ENCODE peak calls at places on chromosomes 5 and 9, in four cellular contexts. K, S, H and R are unnamed samples.

GRCh38 chr9:76638001-76638400 is 126.2 kb upstream of the PCA3 start:
- DNase-seq in H (no peak), K (no peak), S (no peak), R (no peak)

GRCh38 chr9:129174724-129175514 is 3.1 kb downstream of the IER5L start:
- DNase-seq in S (peak; percentile 65), K (peak; percentile 96), H (peak; percentile 69), R (peak; percentile 94)

GRCh38 chr5:37840036-37840909 is at the start of gene GDNF:
- DNase-seq in K (peak; percentile 91), H (no peak), S (no peak), R (peak; percentile 36)

GRCh38 chr9:121774715-121775613 is 123.5 kb downstream of the DAB2IP start:
- DNase-seq in S (no peak), H (no peak), K (no peak), R (no peak)

GRCh38 chr5:152113401-152113800 is 188.8 kb upstream of the GLRA1 start:
- DNase-seq in H (no peak), K (no peak), S (peak; percentile 21), R (no peak)

GRCh38 chr9:132032584-132032945 is 47.1 kb downstream of the MED27 start:
- DNase-seq in S (no peak), H (no peak), K (no peak), R (no peak)

GRCh38 chr9:134049236-134049635 is 18.6 kb downstream of the BRD3 start:
- DNase-seq in H (no peak), S (no peak), K (no peak), R (no peak)

GRCh38 chr9:123360161-123361085 is 4.4 kb downstream of the CRB2 start:
- DNase-seq in K (no peak), H (no peak), S (no peak), R (peak; percentile 66)

GRCh38 chr9:133979124-133979920 is 12.8 kb downstream of the VAV2 start:
- DNase-seq in S (no peak), H (no peak), K (peak; percentile 73), R (no peak)

GRCh38 chr5:53114988-53115387 is 5.4 kb upstream of the MOCS2 start:
- DNase-seq in K (no peak), S (no peak), H (no peak), R (no peak)

GRCh38 chr5:81225463-81225862 is 7.7 kb upstream of the CKMT2 start:
- DNase-seq in H (no peak), S (no peak), K (no peak), R (no peak)

GRCh38 chr9:75134495-75134894 is 46.2 kb downstream of the OSTF1 start:
- DNase-seq in K (no peak), S (no peak), H (no peak), R (no peak)

GRCh38 chr5:105677291-105677690 is 1993.4 kb downstream of the EFNA5 start:
- DNase-seq in H (no peak), S (no peak), K (no peak), R (no peak)

GRCh38 chr9:24035816-24036215 is 209.8 kb upstream of the ELAVL2 start:
- DNase-seq in K (no peak), H (no peak), S (no peak), R (no peak)

GRCh38 chr5:369151-369939 is 47.8 kb downstream of the AHRR start:
- DNase-seq in S (no peak), K (peak; percentile 40), H (peak; percentile 4), R (no peak)

GRCh38 chr9:16499866-16500265 is 370.6 kb downstream of the BNC2 start:
- DNase-seq in K (no peak), H (no peak), S (no peak), R (no peak)

GRCh38 chr9:31272456-31273295 is 1111.8 kb upstream of the ACO1 start:
- DNase-seq in S (peak; percentile 63), K (no peak), H (no peak), R (no peak)

GRCh38 chr9:36423196-36423595 is 23.1 kb upstream of the RNF38 start:
- DNase-seq in K (no peak), H (no peak), S (no peak), R (no peak)

GRCh38 chr5:141753971-141754713 is 72.1 kb upstream of the ARAP3 start:
- DNase-seq in S (peak; percentile 8), H (peak; percentile 23), K (no peak), R (no peak)

GRCh38 chr9:123343428-123344272 is 12.3 kb upstream of the CRB2 start:
- DNase-seq in S (no peak), K (no peak), H (no peak), R (no peak)

GRCh38 chr5:130710596-130710995 is 454.5 kb downstream of the HINT1 start:
- DNase-seq in S (no peak), H (no peak), K (no peak), R (no peak)

GRCh38 chr9:93336720-93337119 is 114.8 kb upstream of the FAM120A start:
- DNase-seq in H (no peak), K (no peak), S (no peak), R (no peak)

GRCh38 chr5:154403776-154404387 is 41.9 kb upstream of the SAP30L start:
- DNase-seq in K (no peak), S (no peak), H (no peak), R (no peak)

GRCh38 chr5:77304388-77304787 is 93.9 kb downstream of the PDE8B start:
- DNase-seq in K (no peak), S (no peak), H (no peak), R (no peak)

GRCh38 chr5:172530406-172530805 is 76.1 kb upstream of the SH3PXD2B start:
- DNase-seq in S (no peak), H (no peak), K (peak; percentile 61), R (no peak)

GRCh38 chr5:6712582-6713273 is 504 bp upstream of the TENT4A start:
- DNase-seq in S (peak; percentile 89), K (peak; percentile 98), H (peak; percentile 90), R (peak; percentile 97)
- TF ChIP-seq POLR2A in S (peak; percentile 50), K (no peak), H (peak; percentile 17), R (peak; percentile 82)

GRCh38 chr9:135908334-135909204 is 1.2 kb upstream of the CAMSAP1 start:
- DNase-seq in H (no peak), K (peak; percentile 71), S (no peak), R (no peak)

GRCh38 chr9:135907446-135908333 is at the start of gene CAMSAP1:
- DNase-seq in H (peak; percentile 83), K (peak; percentile 96), S (peak; percentile 74), R (peak; percentile 95)

GRCh38 chr9:135906291-135907005 is 898 bp downstream of the CAMSAP1 start:
- DNase-seq in H (no peak), S (no peak), K (peak; percentile 63), R (no peak)

GRCh38 chr9:135905380-135906282 is 1.7 kb downstream of the CAMSAP1 start:
- DNase-seq in K (peak; percentile 54), H (no peak), S (peak; percentile 53), R (no peak)

DNA sequence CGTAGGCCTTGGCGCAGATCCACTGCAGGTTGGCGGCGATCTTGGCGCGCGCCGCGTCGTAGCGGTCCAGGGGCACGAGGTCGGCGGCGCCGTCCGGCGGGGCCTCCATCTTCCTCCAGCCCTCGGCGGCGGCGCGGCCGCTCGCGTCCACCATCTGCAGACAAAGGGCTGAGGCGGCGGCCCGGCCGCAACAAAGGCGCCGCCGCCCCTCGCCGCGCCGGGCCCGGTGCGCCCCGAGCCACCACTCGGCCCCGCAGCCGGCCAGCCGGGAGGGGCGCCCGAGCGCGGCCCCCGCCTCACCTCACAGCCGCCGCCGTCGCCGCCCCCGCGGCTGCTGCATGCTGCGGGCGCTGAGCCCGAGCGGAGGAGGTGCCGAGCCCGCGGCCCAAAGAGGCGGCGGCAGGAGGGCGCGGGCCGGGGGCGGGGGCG is 326 bp downstream of the CAMSAP1 start:
- DNase-seq in H (no peak), K (peak; percentile 69), S (no peak), R (peak; percentile 33)
- TF ChIP-seq POLR2A in H (no peak), K (no peak), S (no peak), R (no peak)

GRCh38 chr5:35854248-35854647 is 2.4 kb upstream of the IL7R start:
- DNase-seq in K (no peak), H (no peak), S (no peak), R (no peak)

GRCh38 chr5:35857004-35857345 is 284 bp downstream of the IL7R start:
- DNase-seq in K (no peak), S (no peak), H (no peak), R (no peak)

GRCh38 chr5:35855221-35855620 is 1.5 kb upstream of the IL7R start:
- DNase-seq in K (no peak), S (no peak), H (no peak), R (no peak)

GRCh38 chr5:35857606-35858205 is 1.0 kb downstream of the IL7R start:
- DNase-seq in H (no peak), S (no peak), K (no peak), R (no peak)

DNA sequence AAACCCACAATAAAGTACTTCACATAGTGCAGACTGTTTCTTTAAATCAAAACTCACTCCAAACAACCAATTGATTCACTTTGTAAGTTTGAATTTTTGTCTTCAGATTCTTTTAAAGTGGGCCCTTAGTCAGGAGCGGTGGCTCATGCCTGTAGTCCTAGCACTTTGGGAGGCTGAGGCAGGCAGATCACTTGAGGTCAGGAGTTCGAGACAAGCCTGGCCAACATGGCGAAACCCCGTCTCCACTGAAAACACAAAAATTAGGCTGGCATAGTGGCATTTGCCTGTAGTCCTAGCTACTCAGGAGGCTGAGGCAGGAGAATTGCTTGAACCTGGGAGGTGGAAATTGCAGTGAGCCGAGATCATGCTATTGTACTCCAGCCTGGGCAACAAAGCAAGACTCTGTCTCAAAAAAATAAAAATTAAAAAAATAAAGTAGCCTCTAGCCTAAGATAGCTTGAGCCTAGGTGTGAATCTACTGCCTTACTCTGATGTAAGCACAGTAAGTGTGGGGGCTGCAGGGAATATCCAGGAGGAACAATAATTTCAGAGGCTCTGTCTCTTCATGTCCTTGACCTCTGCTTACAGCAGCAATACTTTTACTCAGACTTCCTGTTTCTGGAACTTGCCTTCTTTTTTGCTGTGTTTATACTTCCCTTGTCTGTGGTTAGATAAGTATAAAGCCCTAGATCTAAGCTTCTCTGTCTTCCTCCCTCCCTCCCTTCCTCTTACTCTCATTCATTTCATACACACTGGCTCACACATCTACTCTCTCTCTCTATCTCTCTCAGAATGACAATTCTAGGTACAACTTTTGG is at the start of gene IL7R:
- DNase-seq in K (no peak), S (no peak), H (no peak), R (no peak)
- TF ChIP-seq POLR2A in K (no peak), S (no peak), H (no peak), R (no peak)

GRCh38 chr9:124658165-124659017 is 112.7 kb downstream of the NR6A1 start:
- DNase-seq in S (peak; percentile 93), K (peak; percentile 73), H (peak; percentile 31), R (peak; percentile 23)

GRCh38 chr9:124660341-124660801 is 110.7 kb downstream of the NR6A1 start:
- DNase-seq in K (no peak), H (no peak), S (no peak), R (no peak)

GRCh38 chr9:124657526-124657925 is 113.6 kb downstream of the NR6A1 start:
- DNase-seq in K (no peak), S (no peak), H (no peak), R (no peak)

GRCh38 chr9:124661184-124661755 is 109.8 kb downstream of the NR6A1 start:
- DNase-seq in K (no peak), S (no peak), H (no peak), R (no peak)

DNA sequence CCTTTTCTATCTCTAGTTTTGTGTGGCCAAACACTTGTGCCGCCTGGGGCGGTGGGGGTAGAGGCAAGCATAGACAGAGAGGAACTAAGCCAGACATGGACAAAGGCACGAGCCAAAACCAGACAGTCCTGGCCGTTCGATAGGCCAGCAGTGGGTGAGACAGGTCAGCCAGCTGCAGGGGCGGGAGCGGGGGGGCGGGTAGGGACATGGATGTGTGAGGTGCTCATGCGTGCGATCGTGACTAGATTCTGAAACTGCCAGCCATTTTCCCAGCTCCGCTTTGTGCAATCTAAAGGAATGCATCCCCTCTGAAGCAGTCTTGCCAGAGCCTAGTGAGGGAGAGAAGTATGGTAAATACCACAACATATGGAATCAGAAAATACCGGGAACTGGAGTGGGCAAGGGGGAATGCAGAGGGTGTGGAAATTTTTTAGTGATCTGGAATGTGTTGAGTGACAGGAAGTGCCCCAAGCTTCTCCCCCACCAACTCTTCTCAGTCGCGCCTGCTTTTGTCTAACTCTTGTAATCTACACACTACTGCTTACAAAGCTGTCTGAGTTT is 111.9 kb downstream of the NR6A1 start:
- DNase-seq in H (peak; percentile 41), S (no peak), K (peak; percentile 83), R (peak; percentile 48)
- TF ChIP-seq POLR2A in H (no peak), S (no peak), K (no peak), R (no peak)